ENCODE peak calls at places on chromosomes 5 and 9, in seven cellular contexts. R is Peyer's patch, D is esophagus squamous epithelium, O is AG09319, E is AG10803, Y is ovary, N is adrenal gland. K is an unnamed sample.

GRCh38 chr5:139657363-139658321 is 9.5 kb downstream of the CXXC5 start:
- DNase-seq in R (peak; percentile 63), D (no peak), N (no peak), O (no peak), Y (no peak), E (peak; percentile 63), K (no peak)

GRCh38 chr5:109691248-109691574 is 1.5 kb downstream of the MAN2A1 start:
- DNase-seq in E (no peak), R (no peak), D (no peak), N (no peak), O (no peak), Y (no peak), K (no peak)

GRCh38 chr9:120306088-120306487 is 273.9 kb downstream of the CDK5RAP2 start:
- DNase-seq in O (no peak), D (no peak), R (no peak), N (no peak), Y (no peak), E (no peak), K (no peak)

GRCh38 chr9:36980148-36980974 is 53.7 kb downstream of the PAX5 start:
- DNase-seq in R (no peak), Y (no peak), D (no peak), O (no peak), E (no peak), N (no peak), K (no peak)

GRCh38 chr9:110601098-110601497 is 21.6 kb upstream of the SVEP1 start:
- DNase-seq in N (no peak), E (no peak), O (no peak), D (no peak), R (no peak), Y (no peak), K (no peak)

GRCh38 chr9:95505676-95506437 is 10.9 kb downstream of the PTCH1 start:
- DNase-seq in Y (peak; percentile 76), E (peak; percentile 41), O (no peak), R (no peak), N (peak; percentile 52), D (no peak), K (peak; percentile 78)

GRCh38 chr9:35516481-35516880 is 26.6 kb downstream of the RUSC2 start:
- DNase-seq in R (no peak), E (peak; percentile 89), D (no peak), N (no peak), Y (no peak), O (no peak), K (peak; percentile 68)

GRCh38 chr5:98934581-98934980 is 5.8 kb upstream of the CHD1 start:
- DNase-seq in D (no peak), E (no peak), R (no peak), N (no peak), Y (no peak), O (no peak), K (peak; percentile 46)

GRCh38 chr9:70049236-70049635 is 5.6 kb downstream of the MAMDC2 start:
- DNase-seq in Y (peak; percentile 80), N (peak; percentile 56), R (no peak), O (peak; percentile 22), D (no peak), E (peak; percentile 65), K (peak; percentile 68)

GRCh38 chr9:20940447-20941176 is 90.8 kb downstream of the HACD4 start:
- DNase-seq in E (peak; percentile 30), D (no peak), N (no peak), R (no peak), Y (no peak), O (peak; percentile 18), K (no peak)

GRCh38 chr5:27830551-27830950 is 792.2 kb upstream of the CDH9 start:
- DNase-seq in O (no peak), D (no peak), E (peak; percentile 1), Y (no peak), R (no peak), N (no peak), K (no peak)

GRCh38 chr9:37198034-37198718 is 77.8 kb downstream of the ZCCHC7 start:
- DNase-seq in D (no peak), R (no peak), N (no peak), E (no peak), Y (no peak), O (no peak), K (no peak)

GRCh38 chr5:2904956-2905355 is 153.5 kb upstream of the IRX2 start:
- DNase-seq in O (no peak), D (no peak), N (no peak), E (no peak), Y (no peak), R (no peak), K (no peak)

GRCh38 chr5:109590799-109591198 is 98.9 kb upstream of the MAN2A1 start:
- DNase-seq in O (no peak), Y (no peak), N (no peak), D (no peak), E (no peak), R (no peak), K (no peak)

GRCh38 chr9:87465791-87466190 is 31.9 kb upstream of the DAPK1 start:
- DNase-seq in E (no peak), O (no peak), N (no peak), R (no peak), D (no peak), Y (no peak), K (no peak)

GRCh38 chr9:69811329-69811989 is 9.2 kb upstream of the CFAP95 start:
- DNase-seq in R (no peak), E (no peak), D (no peak), N (no peak), Y (no peak), O (no peak), K (no peak)

GRCh38 chr9:133514475-133515239 is 10.1 kb downstream of the MYMK start:
- DNase-seq in O (no peak), E (no peak), N (no peak), R (no peak), D (no peak), Y (peak; percentile 88), K (no peak)

DNA sequence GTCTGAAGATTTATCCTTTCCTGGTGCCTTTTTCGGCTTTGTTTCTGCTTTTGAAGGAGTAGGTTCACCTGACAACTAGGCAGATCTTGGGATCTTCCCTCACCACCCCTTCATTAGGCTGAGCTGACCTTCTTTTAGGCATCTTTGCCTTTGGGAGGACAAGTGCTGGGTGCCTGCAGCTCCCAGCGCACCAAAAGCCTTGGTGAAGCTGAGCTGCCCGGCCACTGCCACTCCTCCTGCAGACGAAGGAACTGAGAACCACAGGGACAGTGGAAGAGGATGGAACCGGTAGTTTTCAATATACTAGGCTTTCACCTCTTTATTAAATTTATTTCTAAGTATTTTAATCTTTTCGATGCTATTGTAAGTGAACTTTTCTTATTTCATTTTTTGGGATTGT is 16.8 kb upstream of the MARCOL start:
- DNase-seq in N (no peak), R (no peak), D (no peak), Y (no peak), O (no peak), E (no peak), K (no peak)
- TF ChIP-seq CTCF in N (no peak), R (no peak), D (no peak), Y (no peak), O (no peak), E (no peak), K (no peak)

DNA sequence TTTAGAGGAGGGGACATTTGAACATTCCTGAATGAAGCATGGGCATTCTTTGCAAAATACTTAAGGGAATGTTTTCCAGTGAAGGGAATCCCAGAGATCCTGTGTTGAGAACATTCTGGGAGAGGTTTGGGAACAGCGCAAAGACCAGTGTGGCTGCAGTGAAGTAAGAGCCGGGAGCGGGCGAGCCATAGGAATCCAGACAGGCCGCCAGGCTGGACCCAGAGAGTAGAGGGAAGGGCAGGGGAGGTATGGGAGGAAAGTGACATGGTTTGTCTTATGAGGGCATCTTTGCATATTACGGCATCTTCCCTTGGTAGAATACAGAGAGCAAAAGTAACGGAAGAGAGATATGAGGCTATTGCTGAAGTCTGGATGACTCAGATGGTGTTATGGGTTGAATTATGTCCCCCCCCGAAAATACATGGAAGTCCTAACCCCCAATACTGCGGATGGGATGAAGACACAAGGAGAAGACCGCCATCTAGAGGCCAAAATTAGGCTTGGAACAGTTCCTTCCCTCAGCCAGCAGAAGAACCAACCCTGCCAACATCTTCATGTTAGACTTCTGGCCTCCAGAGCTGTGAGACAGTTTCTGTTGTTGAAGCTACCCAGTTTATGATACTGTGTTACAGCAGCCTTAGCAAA is 268.2 kb downstream of the MAST4 start:
- DNase-seq in Y (no peak), R (no peak), O (peak; percentile 5), D (no peak), E (peak; percentile 60), N (no peak), K (no peak)
- TF ChIP-seq CTCF in Y (no peak), R (peak; percentile 47), O (peak; percentile 72), D (peak; percentile 30), E (peak; percentile 60), N (peak; percentile 19), K (no peak)

GRCh38 chr5:124744170-124744911 is 2.1 kb downstream of the ZNF608 start:
- DNase-seq in O (no peak), E (no peak), N (peak; percentile 60), Y (peak; percentile 71), D (no peak), R (peak; percentile 52), K (peak; percentile 33)
- TF ChIP-seq CTCF in O (peak; percentile 3), E (no peak), N (peak; percentile 22), Y (no peak), D (no peak), R (no peak), K (no peak)

GRCh38 chr5:32794086-32794485 is 83.0 kb downstream of the NPR3 start:
- DNase-seq in Y (no peak), D (no peak), R (no peak), N (no peak), O (no peak), E (peak; percentile 35), K (peak; percentile 16)
- TF ChIP-seq CTCF in Y (no peak), D (no peak), R (no peak), N (peak; percentile 7), O (peak; percentile 31), E (peak; percentile 62), K (peak; percentile 49)

DNA sequence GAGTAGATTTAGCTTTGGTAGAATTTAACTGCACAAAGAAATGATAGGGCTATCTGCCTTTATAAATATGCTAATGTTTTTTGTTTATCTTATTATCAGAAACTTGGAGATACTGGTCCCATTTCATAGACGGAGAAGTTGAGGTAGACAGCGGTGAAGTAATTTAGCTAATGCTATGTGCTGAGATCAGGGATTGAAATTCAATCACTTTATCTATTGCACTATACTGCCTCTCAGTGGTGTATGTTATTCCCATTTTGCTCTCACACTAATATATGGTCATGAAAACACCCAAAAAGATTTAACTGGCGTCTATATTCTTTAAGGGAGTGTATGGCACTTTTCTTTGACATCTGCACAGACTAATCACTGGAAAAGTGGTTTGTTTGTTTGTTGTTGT is 725.9 kb upstream of the WWC1 start:
- DNase-seq in R (no peak), E (peak; percentile 41), Y (no peak), D (no peak), O (no peak), N (no peak), K (peak; percentile 3)
- TF ChIP-seq CTCF in R (peak; percentile 36), E (peak; percentile 57), Y (no peak), D (no peak), O (peak; percentile 15), N (peak; percentile 17), K (peak; percentile 30)

GRCh38 chr9:90053027-90053426 is 448.2 kb downstream of the GADD45G start:
- DNase-seq in R (no peak), D (no peak), O (no peak), N (no peak), E (no peak), Y (no peak), K (no peak)
- TF ChIP-seq CTCF in R (no peak), D (no peak), O (peak; percentile 6), N (no peak), E (peak; percentile 25), Y (no peak), K (peak; percentile 27)

GRCh38 chr9:130893250-130894101 is 3.1 kb downstream of the QRFP start:
- DNase-seq in R (no peak), O (no peak), Y (peak; percentile 34), E (no peak), N (no peak), D (no peak), K (no peak)
- TF ChIP-seq CTCF in R (no peak), O (no peak), Y (no peak), E (peak; percentile 17), N (peak; percentile 26), D (peak; percentile 45), K (peak; percentile 19)